ENCODE peak calls at places on chromosomes 4 and X, in eight cellular contexts. Y, Q, K, M, X, H, U and E are unnamed samples.

GRCh38 chrX:50903387-50904027 is 7.0 kb upstream of the BMP15 start:
- DNase-seq in Y (peak; percentile 1), Q (no peak), K (peak; percentile 4), M (no peak), X (no peak), H (no peak), U (no peak), E (no peak)

GRCh38 chrX:142089193-142089592 is 115.9 kb downstream of the MAGEC2 start:
- DNase-seq in Y (peak; percentile 2), Q (no peak), K (no peak), M (no peak), X (no peak), H (no peak), U (no peak), E (no peak)

GRCh38 chr4:168509786-168510185 is 12.9 kb downstream of the PALLD start:
- DNase-seq in Y (peak; percentile 73), Q (no peak), K (no peak), M (no peak), X (no peak), H (no peak), U (no peak), E (no peak)

GRCh38 chr4:72352746-72353145 is 216.3 kb downstream of the ADAMTS3 start:
- DNase-seq in Y (no peak), Q (no peak), K (peak; percentile 29), M (no peak), X (no peak), H (no peak), U (no peak), E (no peak)

GRCh38 chrX:53356186-53356585 is 66.3 kb downstream of the SMC1A start:
- DNase-seq in Y (no peak), Q (no peak), K (no peak), M (no peak), X (no peak), H (no peak), U (no peak), E (no peak)

GRCh38 chrX:19085975-19086772 is 36.1 kb downstream of the ADGRG2 start:
- DNase-seq in Y (no peak), Q (no peak), K (no peak), M (no peak), X (no peak), H (no peak), U (no peak), E (peak; percentile 42)

GRCh38 chrX:40105791-40106676 is 8.3 kb upstream of the BCOR start:
- DNase-seq in Y (no peak), Q (peak; percentile 88), K (peak; percentile 63), M (no peak), X (no peak), H (peak; percentile 77), U (peak; percentile 75), E (peak; percentile 82)

GRCh38 chrX:19882066-19882775 is 5.2 kb downstream of the SH3KBP1 start:
- DNase-seq in Y (no peak), Q (no peak), K (no peak), M (no peak), X (no peak), H (no peak), U (no peak), E (no peak)

GRCh38 chr4:120085705-120086104 is 19.1 kb upstream of the MAD2L1 start:
- DNase-seq in Y (no peak), Q (no peak), K (no peak), M (no peak), X (no peak), H (no peak), U (no peak), E (no peak)

GRCh38 chr4:151801547-151802516 is 41.0 kb upstream of the GATB start:
- DNase-seq in Y (no peak), Q (no peak), K (peak; percentile 5), M (no peak), X (no peak), H (peak; percentile 58), U (no peak), E (peak; percentile 48)

GRCh38 chrX:86171366-86171765 is 23.1 kb downstream of the DACH2 start:
- DNase-seq in Y (no peak), Q (no peak), K (no peak), M (no peak), X (no peak), H (no peak), U (no peak), E (no peak)

GRCh38 chr4:22245294-22245693 is 270.6 kb downstream of the ADGRA3 start:
- DNase-seq in Y (no peak), Q (no peak), K (no peak), M (no peak), X (no peak), H (no peak), U (no peak), E (no peak)

GRCh38 chrX:9885150-9885549 is 82.0 kb upstream of the CLDN34 start:
- DNase-seq in Y (peak; percentile 34), Q (peak; percentile 80), K (peak; percentile 35), M (no peak), X (no peak), H (peak; percentile 70), U (peak; percentile 62), E (peak; percentile 77)

GRCh38 chr4:48141048-48141447 is 7.0 kb upstream of the TXK start:
- DNase-seq in Y (peak; percentile 14), Q (no peak), K (no peak), M (no peak), X (no peak), H (no peak), U (no peak), E (no peak)
- TF ChIP-seq CTCF in Y (peak; percentile 53), Q (peak; percentile 71), K (peak; percentile 15), M (peak; percentile 52), X (peak; percentile 79), H (peak; percentile 66), U (no peak), E (peak; percentile 60)

GRCh38 chrX:57904481-57904880 is 5.8 kb downstream of the ZXDA start:
- DNase-seq in Y (no peak), Q (no peak), K (no peak), M (no peak), X (no peak), H (no peak), U (no peak), E (no peak)
- H3K4me1 ChIP-seq in Y (no peaks in the 10 kb centered on the region), Q (peaks cover 17% of the 10 kb centered on the region), K (no peaks in the 10 kb centered on the region), M (peaks cover 32% of the 10 kb centered on the region), X (peaks cover 8% of the 10 kb centered on the region), H (peaks cover 17% of the 10 kb centered on the region), U (no peaks in the 10 kb centered on the region), E (peaks cover 10% of the 10 kb centered on the region)

GRCh38 chrX:116198810-116199209 is 28.3 kb downstream of the AGTR2 start:
- DNase-seq in Y (no peak), Q (no peak), K (no peak), M (no peak), X (no peak), H (no peak), U (no peak), E (no peak)
- TF ChIP-seq CTCF in Y (no peak), Q (no peak), K (no peak), M (no peak), X (peak; percentile 6), H (no peak), U (no peak), E (no peak)

GRCh38 chrX:34859191-34859590 is 83.4 kb upstream of the FAM47B start:
- DNase-seq in Y (no peak), Q (no peak), K (no peak), M (no peak), X (no peak), H (no peak), U (no peak), E (no peak)
- H3K4me1 ChIP-seq in Y (no peaks in the 10 kb centered on the region), Q (no peaks in the 10 kb centered on the region), K (no peaks in the 10 kb centered on the region), M (peaks cover 7% of the 10 kb centered on the region), X (no peaks in the 10 kb centered on the region), H (no peaks in the 10 kb centered on the region), U (no peaks in the 10 kb centered on the region), E (no peaks in the 10 kb centered on the region)

DNA sequence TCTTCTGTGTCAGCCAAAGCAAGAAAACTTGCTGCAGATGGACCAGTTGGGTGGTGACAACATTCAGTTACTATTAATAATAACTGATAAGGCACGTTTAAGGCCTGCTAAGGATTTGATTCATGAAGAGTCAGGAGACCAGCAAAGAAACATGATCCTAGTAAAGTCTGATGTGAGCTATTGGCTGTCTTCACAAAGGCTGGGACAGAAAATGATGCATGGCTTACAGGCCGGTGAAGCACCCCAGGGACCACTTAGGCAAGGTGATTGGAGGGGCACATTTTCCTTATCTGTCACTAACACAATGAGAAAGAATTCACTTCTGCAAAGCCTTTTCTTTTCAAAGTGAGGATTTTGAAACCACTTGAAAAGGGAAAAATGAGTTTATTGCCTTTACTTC is 65.4 kb upstream of the TRPC3 start:
- DNase-seq in Y (peak; percentile 55), Q (no peak), K (no peak), M (no peak), X (no peak), H (no peak), U (no peak), E (no peak)
- TF ChIP-seq CTCF in Y (no peak), Q (no peak), K (no peak), M (no peak), X (no peak), H (no peak), U (no peak), E (no peak)

DNA sequence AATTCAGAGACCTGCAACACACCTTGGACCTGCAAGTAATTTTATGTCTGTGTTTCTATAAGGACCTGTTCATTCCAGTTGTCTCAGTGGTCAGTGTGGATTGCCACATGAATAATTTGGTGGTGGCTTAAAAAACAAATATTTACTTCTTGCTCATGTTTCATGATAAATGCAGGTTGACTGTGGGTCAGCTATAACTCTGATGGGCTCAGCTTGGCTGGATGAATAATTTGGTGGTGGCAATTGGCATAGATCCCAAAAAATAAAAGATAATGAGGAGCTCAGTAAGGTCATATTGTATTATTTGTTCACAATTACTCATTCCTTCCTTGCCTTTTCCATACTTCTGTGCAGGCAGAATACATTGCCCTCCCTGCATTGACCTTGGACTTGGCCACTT is 18.9 kb upstream of the SCRG1 start:
- DNase-seq in Y (no peak), Q (no peak), K (no peak), M (no peak), X (no peak), H (no peak), U (no peak), E (no peak)
- H3K4me1 ChIP-seq in Y (no peaks in the 10 kb centered on the region), Q (peaks cover 8% of the 10 kb centered on the region), K (no peaks in the 10 kb centered on the region), M (peaks cover 4% of the 10 kb centered on the region), X (no peaks in the 10 kb centered on the region), H (peaks cover 9% of the 10 kb centered on the region), U (no peaks in the 10 kb centered on the region), E (peaks cover 4% of the 10 kb centered on the region)

GRCh38 chr4:94171616-94172015 is 36.0 kb upstream of the SMARCAD1 start:
- DNase-seq in Y (no peak), Q (no peak), K (no peak), M (no peak), X (no peak), H (no peak), U (no peak), E (no peak)
- TF ChIP-seq CTCF in Y (peak; percentile 28), Q (peak; percentile 29), K (no peak), M (peak; percentile 25), X (peak; percentile 47), H (peak; percentile 31), U (no peak), E (no peak)